ENCODE peak calls at places on chromosomes 7 and 10, in six cellular contexts. L, U, F, O, T and N are unnamed samples.

GRCh38 chr7:138630059-138630610 is 71.0 kb downstream of the SVOPL start:
- DNase-seq in O (no peak), L (no peak), U (no peak), T (no peak), F (no peak), N (no peak)

GRCh38 chr7:155972247-155972646 is 160.0 kb upstream of the SHH start:
- DNase-seq in T (no peak), F (no peak), L (no peak), O (no peak), U (no peak), N (no peak)

GRCh38 chr7:70072220-70072619 is 473.9 kb downstream of the AUTS2 start:
- DNase-seq in O (no peak), F (no peak), U (no peak), L (no peak), T (no peak), N (no peak)

GRCh38 chr10:132554991-132555647 is 17.5 kb downstream of the INPP5A start:
- DNase-seq in O (peak), L (no peak), T (no peak), F (no peak), U (no peak), N (no peak)

GRCh38 chr7:141698247-141699015 is 3.5 kb downstream of the DENND11 start:
- DNase-seq in L (no peak), U (no peak), O (no peak), T (no peak), F (peak), N (no peak)

GRCh38 chr7:11830004-11830403 is 2.0 kb downstream of the THSD7A start:
- DNase-seq in T (no peak), U (no peak), F (no peak), L (no peak), O (no peak), N (no peak)

GRCh38 chr10:6068422-6068821 is 6.3 kb upstream of the IL2RA start:
- DNase-seq in U (no peak), F (no peak), L (no peak), T (no peak), O (no peak), N (no peak)

GRCh38 chr7:111763221-111763791 is 201.0 kb upstream of the IMMP2L start:
- DNase-seq in O (no peak), T (peak), F (no peak), U (peak), L (peak), N (peak)

GRCh38 chr7:131602994-131603372 is 46.6 kb upstream of the PODXL start:
- DNase-seq in O (no peak), U (no peak), F (no peak), T (no peak), L (no peak), N (no peak)

GRCh38 chr7:134836447-134836846 is 57.0 kb downstream of the CALD1 start:
- DNase-seq in T (no peak), O (no peak), F (no peak), U (no peak), L (no peak), N (no peak)

GRCh38 chr7:155209478-155209864 is 88.2 kb upstream of the INSIG1 start:
- DNase-seq in U (no peak), F (no peak), O (no peak), T (no peak), L (no peak), N (no peak)

GRCh38 chr7:138170298-138170697 is 94.0 kb downstream of the AKR1D1 start:
- DNase-seq in U (no peak), F (no peak), L (no peak), O (no peak), T (peak), N (no peak)

GRCh38 chr10:110919971-110920881 is 822 bp downstream of the SHOC2 start:
- DNase-seq in F (peak), L (no peak), T (no peak), O (peak), U (no peak), N (peak)

GRCh38 chr10:100736809-100737358 is 8.5 kb upstream of the PAX2 start:
- DNase-seq in U (no peak), T (no peak), F (no peak), O (no peak), L (no peak), N (no peak)

GRCh38 chr7:8282162-8282561 is 20.2 kb upstream of the ICA1 start:
- DNase-seq in U (no peak), L (no peak), F (no peak), O (no peak), T (no peak), N (no peak)

GRCh38 chr7:8282871-8283270 is 20.9 kb upstream of the ICA1 start:
- DNase-seq in L (no peak), T (no peak), O (no peak), U (no peak), F (no peak), N (no peak)

GRCh38 chr7:8274589-8274988 is 12.6 kb upstream of the ICA1 start:
- DNase-seq in F (no peak), T (no peak), O (no peak), U (no peak), L (no peak), N (no peak)

GRCh38 chr7:8278183-8278582 is 16.2 kb upstream of the ICA1 start:
- DNase-seq in F (no peak), U (no peak), O (no peak), L (no peak), T (no peak), N (no peak)

GRCh38 chr7:8277394-8277982 is 15.5 kb upstream of the ICA1 start:
- DNase-seq in T (peak), U (peak), F (no peak), O (no peak), L (no peak), N (no peak)
- TF ChIP-seq RAD21 in T (peak), U (peak), F (peak), O (peak), L (peak), N (peak)

DNA sequence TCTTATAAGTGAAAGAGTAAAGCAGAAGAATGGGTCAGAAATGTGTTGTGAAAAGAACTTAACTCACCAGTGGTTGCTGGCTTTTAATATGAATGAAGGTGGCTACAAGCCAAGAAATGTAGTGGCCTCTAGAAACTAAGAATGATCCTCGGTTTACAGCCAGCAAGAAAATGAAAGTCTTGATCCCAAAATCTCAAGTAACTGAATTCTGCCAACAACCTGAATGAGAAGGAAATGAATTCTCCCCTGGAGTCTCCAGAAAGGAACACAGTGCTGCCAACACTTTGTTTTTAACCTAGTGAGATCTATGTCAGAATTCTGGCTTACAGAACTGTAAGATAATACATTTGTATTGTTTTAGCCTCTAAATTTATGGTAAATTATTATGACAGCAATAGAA is 193.0 kb downstream of the FZD1 start:
- DNase-seq in T (no peak), O (no peak), F (no peak), U (no peak), L (no peak), N (no peak)
- TF ChIP-seq MAX in T (no peak), O (no peak), F (no peak), U (no peak), L (no peak), N (no peak)

DNA sequence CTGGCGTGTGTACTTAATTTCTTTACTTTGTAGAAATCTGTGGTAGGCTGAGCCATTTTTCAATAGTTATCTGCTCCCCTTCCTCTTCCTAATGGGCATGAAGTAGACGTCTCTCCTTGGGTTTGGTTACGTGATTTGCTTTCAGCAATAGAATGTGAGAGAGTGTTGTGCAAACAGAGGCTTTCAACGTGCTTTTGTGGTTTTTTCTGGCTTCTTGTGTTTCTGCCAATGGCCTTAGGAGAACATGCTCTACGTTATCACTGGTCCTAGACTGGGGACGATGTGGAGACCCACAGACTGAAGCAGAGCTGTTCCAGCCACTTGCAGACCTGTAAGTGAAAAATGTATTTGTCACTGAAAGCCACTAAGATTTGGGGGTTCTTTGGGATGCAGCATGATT is 107.2 kb upstream of the NPTX2 start:
- DNase-seq in L (no peak), T (no peak), U (no peak), F (no peak), O (no peak), N (no peak)
- TF ChIP-seq RAD21 in L (no peak), T (no peak), U (no peak), F (no peak), O (no peak), N (no peak)

GRCh38 chr10:37816290-37816689 is 41.1 kb downstream of the ZNF248 start:
- DNase-seq in L (no peak), T (no peak), F (no peak), U (no peak), O (no peak), N (no peak)

GRCh38 chr10:37812290-37812689 is 45.1 kb downstream of the ZNF248 start:
- DNase-seq in L (no peak), F (no peak), O (no peak), T (peak), U (no peak), N (no peak)

DNA sequence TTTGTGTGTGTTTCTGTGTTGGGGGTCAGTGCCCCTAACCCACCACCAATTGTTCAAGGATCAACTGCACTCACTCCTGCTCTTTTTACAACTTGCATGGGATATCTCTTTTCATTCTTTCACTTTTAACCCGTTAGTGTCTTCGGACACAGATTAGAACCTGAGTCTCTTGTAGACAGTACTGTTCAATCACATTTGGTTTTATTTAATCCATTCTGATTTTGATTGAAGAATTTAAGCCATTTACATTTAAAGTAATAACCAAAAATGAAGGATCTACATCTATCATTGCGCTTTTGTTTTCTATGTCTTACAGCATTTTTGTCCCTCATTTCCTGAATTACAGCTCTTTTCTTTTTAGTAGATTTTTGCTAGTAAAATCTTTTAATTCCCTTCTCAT is 43.6 kb downstream of the ZNF248 start:
- DNase-seq in U (no peak), T (no peak), L (no peak), F (no peak), O (no peak), N (no peak)
- TF ChIP-seq MAX in U (no peak), T (no peak), L (no peak), F (no peak), O (no peak), N (no peak)

GRCh38 chr7:55108401-55108800 is 89.6 kb downstream of the EGFR start:
- DNase-seq in F (no peak), O (no peak), T (no peak), L (no peak), U (no peak), N (no peak)

GRCh38 chr7:55108818-55109217 is 90.0 kb downstream of the EGFR start:
- DNase-seq in O (no peak), U (no peak), L (no peak), F (no peak), T (no peak), N (no peak)

GRCh38 chr7:55105952-55106351 is 87.1 kb downstream of the EGFR start:
- DNase-seq in L (no peak), O (no peak), U (no peak), F (no peak), T (no peak), N (peak)

GRCh38 chr7:55109384-55110167 is 90.8 kb downstream of the EGFR start:
- DNase-seq in F (no peak), U (no peak), T (no peak), O (no peak), L (peak), N (no peak)

GRCh38 chr7:55107946-55108345 is 89.1 kb downstream of the EGFR start:
- DNase-seq in L (no peak), U (no peak), F (no peak), T (peak), O (no peak), N (no peak)
- TF ChIP-seq RAD21 in L (peak), U (no peak), F (no peak), T (no peak), O (no peak), N (no peak)

GRCh38 chr7:80505900-80506500 is 5.9 kb downstream of the GNAT3 start:
- DNase-seq in U (no peak), O (no peak), F (no peak), T (no peak), L (no peak), N (no peak)

GRCh38 chr7:80511964-80512363 is at the start of gene GNAT3:
- DNase-seq in T (no peak), U (no peak), F (no peak), L (no peak), O (no peak), N (no peak)

GRCh38 chr7:80508440-80508839 is 3.4 kb downstream of the GNAT3 start:
- DNase-seq in U (no peak), L (no peak), F (no peak), O (no peak), T (no peak), N (no peak)
- TF ChIP-seq MAX in U (no peak), L (no peak), F (no peak), O (no peak), T (no peak), N (no peak)

DNA sequence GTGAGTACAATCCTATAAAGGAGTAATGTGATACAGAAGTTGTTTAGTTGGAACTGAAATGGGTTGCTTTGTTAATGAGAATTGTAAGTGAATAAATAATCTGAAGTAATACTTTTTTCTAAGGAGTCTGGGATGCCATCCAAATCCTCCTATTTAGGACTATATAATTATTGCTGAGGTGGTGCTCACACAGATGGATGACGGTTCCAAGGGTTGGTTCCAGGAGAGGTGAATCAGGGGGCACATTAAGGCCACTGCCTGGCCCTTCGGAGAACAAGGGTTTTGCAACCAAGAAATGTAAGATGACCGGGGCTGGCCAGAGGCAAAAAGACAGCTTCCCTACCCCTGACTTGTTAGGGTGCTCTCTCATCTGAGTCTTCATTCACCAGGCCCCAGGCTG is 352.7 kb downstream of the PHTF2 start:
- DNase-seq in O (no peak), L (no peak), U (no peak), F (no peak), T (no peak), N (no peak)
- TF ChIP-seq RAD21 in O (no peak), L (no peak), U (no peak), F (no peak), T (no peak), N (no peak)

DNA sequence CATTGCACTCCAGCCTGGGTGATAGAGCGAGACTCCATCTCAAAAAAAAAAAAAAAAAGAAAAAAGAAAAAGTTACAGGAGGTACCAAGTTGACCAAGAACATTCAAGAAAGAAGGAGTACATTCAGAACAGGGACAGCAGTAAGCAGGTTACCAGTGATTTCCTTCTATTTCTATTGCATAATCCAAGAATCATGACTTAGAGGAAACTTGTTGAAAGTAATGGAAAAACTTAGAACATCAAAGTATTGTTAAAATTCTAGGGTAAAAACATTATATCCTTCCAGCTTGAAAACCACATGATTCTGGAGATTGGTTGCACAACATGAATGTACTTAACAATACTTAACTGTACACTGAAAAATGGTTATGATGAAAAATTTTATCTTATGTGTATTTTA is 25.2 kb downstream of the RAPGEF5 start:
- DNase-seq in T (no peak), F (no peak), L (no peak), O (no peak), U (no peak), N (no peak)
- TF ChIP-seq MAX in T (no peak), F (no peak), L (no peak), O (no peak), U (no peak), N (no peak)

GRCh38 chr7:30157217-30157616 is 22.4 kb downstream of the MTURN start:
- DNase-seq in U (no peak), T (no peak), F (no peak), O (no peak), L (no peak), N (no peak)

GRCh38 chr7:30159698-30160143 is 24.9 kb downstream of the MTURN start:
- DNase-seq in F (no peak), L (no peak), U (no peak), T (peak), O (peak), N (peak)

GRCh38 chr7:30154111-30154587 is 19.4 kb downstream of the MTURN start:
- DNase-seq in T (no peak), U (no peak), L (no peak), F (no peak), O (peak), N (no peak)

GRCh38 chr7:30159153-30159552 is 24.4 kb downstream of the MTURN start:
- DNase-seq in O (no peak), F (no peak), L (no peak), T (no peak), U (no peak), N (no peak)

GRCh38 chr7:30155481-30155880 is 20.7 kb downstream of the MTURN start:
- DNase-seq in O (no peak), U (no peak), T (no peak), L (no peak), F (no peak), N (no peak)
- TF ChIP-seq RAD21 in O (no peak), U (no peak), T (no peak), L (no peak), F (no peak), N (no peak)

GRCh38 chr7:113770146-113770738 is 148.6 kb downstream of the PPP1R3A start:
- DNase-seq in L (no peak), F (no peak), T (no peak), O (no peak), U (no peak), N (no peak)

GRCh38 chr7:113763226-113763625 is 155.6 kb downstream of the PPP1R3A start:
- DNase-seq in U (no peak), O (no peak), F (no peak), T (no peak), L (no peak), N (no peak)

GRCh38 chr7:113764401-113765035 is 154.3 kb downstream of the PPP1R3A start:
- DNase-seq in T (no peak), F (no peak), U (no peak), O (no peak), L (no peak), N (no peak)

GRCh38 chr7:113774182-113774807 is 144.5 kb downstream of the PPP1R3A start:
- DNase-seq in F (no peak), T (peak), L (peak), O (no peak), U (peak), N (peak)

DNA sequence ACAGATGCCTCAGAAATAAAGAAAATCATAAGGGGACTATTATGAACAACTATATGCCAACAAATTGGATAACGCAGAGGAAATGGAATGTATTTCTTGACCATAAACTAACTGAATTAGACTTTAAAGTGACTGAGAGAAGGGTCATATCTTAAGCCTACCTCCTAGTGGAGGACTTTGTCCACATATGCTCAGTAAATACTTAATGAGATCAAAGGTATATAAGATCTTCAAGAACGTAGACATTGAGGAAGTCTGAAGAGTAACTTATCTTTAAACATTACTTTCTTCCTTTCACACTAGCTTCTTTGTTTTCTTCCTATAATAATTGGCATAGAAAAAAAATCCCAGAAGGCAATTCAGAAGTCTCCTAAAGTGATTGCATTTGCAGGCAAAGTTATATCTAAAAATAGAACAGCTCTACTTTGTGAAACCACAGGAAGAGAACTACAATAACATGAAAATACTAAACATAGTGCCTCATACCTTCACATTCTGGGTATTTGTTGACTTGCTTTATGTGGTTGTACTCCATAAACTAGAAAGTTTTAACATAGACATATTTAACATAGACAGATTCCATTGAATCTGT is 150.5 kb downstream of the PPP1R3A start:
- DNase-seq in F (no peak), O (no peak), U (no peak), T (no peak), L (no peak), N (no peak)
- TF ChIP-seq MAX in F (no peak), O (no peak), U (no peak), T (no peak), L (no peak), N (no peak)